ENCODE peak calls at places on chromosomes 4 and X, in four cellular contexts. P, O, I and A are unnamed samples.

GRCh38 chr4:119314356-119314755 is 7.6 kb downstream of the FABP2 start:
- DNase-seq in P (no peak), O (no peak), I (peak), A (no peak)

GRCh38 chr4:27666943-27667342 is 806.3 kb downstream of the STIM2 start:
- DNase-seq in P (peak), O (no peak), I (no peak), A (peak)

GRCh38 chr4:73885570-73886230 is 16.5 kb downstream of the CXCL1 start:
- DNase-seq in P (peak), O (no peak), I (no peak), A (no peak)

GRCh38 chr4:76801621-76802545 is 96.1 kb downstream of the SOWAHB start:
- DNase-seq in P (no peak), O (no peak), I (no peak), A (peak)

GRCh38 chrX:70970482-70970999 is 39.6 kb upstream of the SLC7A3 start:
- DNase-seq in P (peak), O (no peak), I (peak), A (no peak)

GRCh38 chr4:151604238-151604637 is 156.6 kb downstream of the GATB start:
- DNase-seq in P (no peak), O (no peak), I (no peak), A (no peak)

GRCh38 chr4:123922847-123923246 is 526.3 kb downstream of the SPRY1 start:
- DNase-seq in P (no peak), O (no peak), I (no peak), A (no peak)

GRCh38 chrX:16148896-16149295 is 18.4 kb upstream of the MAGEB17 start:
- DNase-seq in P (no peak), O (no peak), I (no peak), A (no peak)

GRCh38 chr4:8332038-8332857 is 62.7 kb downstream of the HTRA3 start:
- DNase-seq in P (no peak), O (no peak), I (no peak), A (no peak)

GRCh38 chrX:53547668-53548067 is 113.5 kb upstream of the HSD17B10 start:
- DNase-seq in P (no peak), O (no peak), I (no peak), A (no peak)

GRCh38 chrX:26253526-26253925 is 37.6 kb downstream of the MAGEB5 start:
- DNase-seq in P (no peak), O (no peak), I (no peak), A (no peak)

GRCh38 chrX:24347871-24348270 is 12.6 kb upstream of the SUPT20HL1 start:
- DNase-seq in P (no peak), O (no peak), I (no peak), A (no peak)

GRCh38 chr4:130147618-130148017 is 1051.7 kb downstream of the C4orf33 start:
- DNase-seq in P (no peak), O (no peak), I (no peak), A (peak)

GRCh38 chrX:133373366-133374079 is 41.8 kb downstream of the GPC4 start:
- DNase-seq in P (no peak), O (no peak), I (no peak), A (no peak)

GRCh38 chrX:112874614-112875013 is 34.0 kb upstream of the AMOT start:
- DNase-seq in P (no peak), O (no peak), I (no peak), A (no peak)

GRCh38 chrX:39688576-39689373 is 409.0 kb downstream of the BCOR start:
- DNase-seq in P (peak), O (no peak), I (peak), A (peak)

GRCh38 chr4:120826449-120826848 is 96.1 kb downstream of the PRDM5 start:
- DNase-seq in P (no peak), O (no peak), I (no peak), A (no peak)

GRCh38 chr4:15238720-15239119 is 189.1 kb upstream of the C1QTNF7 start:
- DNase-seq in P (peak), O (no peak), I (peak), A (peak)

GRCh38 chrX:122641826-122642225 is 542.3 kb upstream of the GRIA3 start:
- DNase-seq in P (no peak), O (no peak), I (no peak), A (no peak)

GRCh38 chrX:18873189-18873791 is 110.6 kb downstream of the PHKA2 start:
- DNase-seq in P (no peak), O (no peak), I (no peak), A (no peak)

GRCh38 chr4:85607624-85608023 is 132.7 kb downstream of the ARHGAP24 start:
- DNase-seq in P (no peak), O (peak), I (no peak), A (no peak)

GRCh38 chr4:88446124-88446523 is 10.8 kb upstream of the HERC5 start:
- DNase-seq in P (no peak), O (no peak), I (no peak), A (no peak)

GRCh38 chr4:77149789-77150188 is 7.2 kb upstream of the CCNG2 start:
- DNase-seq in P (no peak), O (no peak), I (no peak), A (no peak)

GRCh38 chr4:60683357-60683756 is 516.8 kb upstream of the ADGRL3 start:
- DNase-seq in P (no peak), O (no peak), I (no peak), A (no peak)

GRCh38 chr4:140343303-140343702 is 30.1 kb upstream of the SCOC start:
- DNase-seq in P (no peak), O (no peak), I (no peak), A (no peak)

GRCh38 chrX:50579955-50580354 is 109.3 kb upstream of the DGKK start:
- DNase-seq in P (peak), O (peak), I (peak), A (peak)

GRCh38 chr4:10299601-10300000 is 157.6 kb downstream of the ZNF518B start:
- DNase-seq in P (no peak), O (no peak), I (no peak), A (no peak)

GRCh38 chr4:146179784-146180405 is 4.4 kb downstream of the LSM6 start:
- DNase-seq in P (no peak), O (no peak), I (no peak), A (no peak)

DNA sequence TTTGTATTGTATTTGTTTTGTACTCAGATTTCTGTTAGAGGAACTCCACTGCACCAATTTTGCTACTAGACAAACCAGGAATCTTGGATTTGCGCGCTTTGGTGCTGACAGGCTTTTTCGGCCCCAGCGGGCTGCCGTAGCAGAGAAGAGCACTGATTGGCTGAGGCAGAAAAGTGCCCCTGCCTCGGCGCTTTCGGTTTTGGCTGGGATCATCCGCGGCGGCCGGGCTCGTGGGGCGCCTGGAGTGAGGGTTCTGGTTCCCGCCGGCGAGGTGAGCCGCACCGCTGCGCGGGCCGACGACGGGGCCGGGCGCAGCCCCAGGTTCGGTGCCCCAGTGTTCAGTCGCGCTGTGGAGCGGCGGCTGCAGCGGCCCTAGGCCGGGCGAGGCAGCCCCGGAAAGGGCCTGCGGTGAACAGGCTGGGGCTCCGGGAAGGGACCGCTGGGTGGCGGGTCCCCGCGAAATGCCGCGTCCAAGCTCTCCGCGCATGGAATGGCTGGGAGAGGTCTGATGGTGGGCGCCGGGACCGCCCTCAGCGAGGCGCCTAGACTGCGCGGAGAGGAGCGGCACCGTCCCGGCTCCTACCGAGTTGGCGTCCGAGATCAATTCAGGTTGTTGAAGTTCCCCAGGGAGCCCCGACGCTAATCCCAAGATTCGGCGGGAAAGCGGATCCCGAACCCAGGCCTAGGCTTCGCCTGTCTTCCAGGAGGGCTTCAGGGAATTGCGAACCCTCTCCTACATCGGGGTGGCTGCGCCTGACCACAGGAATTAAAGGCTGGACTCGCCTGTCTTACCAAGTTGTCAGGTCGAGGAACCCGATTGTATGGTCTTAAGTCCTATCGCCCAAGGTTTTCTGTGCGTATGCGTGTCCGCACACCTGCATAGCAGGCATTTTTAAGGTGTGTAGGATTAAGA is at the start of gene LSM6:
- DNase-seq in P (peak), O (peak), I (peak), A (peak)
- TF ChIP-seq TCF7 in P (no peak), O (no peak), I (no peak), A (no peak)

GRCh38 chr4:171929907-171930306 is 116.7 kb downstream of the GALNTL6 start:
- DNase-seq in P (no peak), O (no peak), I (no peak), A (no peak)
- TF ChIP-seq TCF7 in P (no peak), O (no peak), I (no peak), A (no peak)

GRCh38 chr4:115145393-115146160 is 32.2 kb upstream of the NDST4 start:
- DNase-seq in P (no peak), O (no peak), I (no peak), A (no peak)
- TF ChIP-seq TCF7 in P (no peak), O (no peak), I (no peak), A (no peak)

GRCh38 chr4:46386570-46386969 is 3.4 kb downstream of the GABRA2 start:
- DNase-seq in P (peak), O (no peak), I (peak), A (peak)
- TF ChIP-seq TCF7 in P (no peak), O (no peak), I (no peak), A (no peak)

DNA sequence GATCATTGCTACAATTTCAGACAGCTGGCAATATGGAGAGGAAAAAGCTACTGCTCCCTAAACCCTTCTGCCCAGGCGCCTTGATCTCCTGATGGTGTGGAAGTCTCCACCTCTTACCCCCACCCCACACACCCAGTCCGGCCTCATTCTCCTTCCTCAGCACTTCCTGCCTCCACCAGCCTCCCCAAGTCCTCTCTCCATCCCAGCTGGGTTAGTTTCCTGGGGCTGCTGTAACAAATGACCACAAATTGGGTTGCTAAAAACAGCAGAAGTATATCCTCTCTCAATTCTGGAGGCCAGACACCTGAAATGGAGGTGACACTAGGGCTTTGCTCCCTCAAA is 1.1 kb upstream of the CCNQ start:
- DNase-seq in P (no peak), O (no peak), I (no peak), A (no peak)
- TF ChIP-seq TCF7 in P (no peak), O (no peak), I (no peak), A (no peak)

GRCh38 chr4:22191565-22192301 is 243.2 kb upstream of the KCNIP4 start:
- DNase-seq in P (no peak), O (no peak), I (no peak), A (peak)
- TF ChIP-seq TCF7 in P (no peak), O (no peak), I (no peak), A (no peak)